ENCODE peak calls at places on chromosome X, in ten cellular contexts. One of them, this sample, is unnamed.

GRCh38 chrX:39736219-39737211 is 361.2 kb downstream of the BCOR start:
- DNase-seq in upper lobe of right lung: peak; percentile 86
- DNase-seq in HCT116: no peak
- DNase-seq in lower leg skin: peak; percentile 92
- DNase-seq in sigmoid colon: peak; percentile 96
- DNase-seq in adrenal gland: peak; percentile 93
- DNase-seq in endothelial cell of umbilical vein: peak; percentile 94
- DNase-seq in B cell: no peak
- DNase-seq in hepatocyte: no peak
- DNase-seq in CD4-positive, alpha-beta T cell: no peak
- DNase-seq in this sample: no peak

GRCh38 chrX:103624111-103624510 is 4.7 kb upstream of the TCEAL1 start:
- DNase-seq in upper lobe of right lung: no peak
- DNase-seq in HCT116: no peak
- DNase-seq in lower leg skin: peak; percentile 82
- DNase-seq in sigmoid colon: no peak
- DNase-seq in adrenal gland: peak; percentile 60
- DNase-seq in endothelial cell of umbilical vein: no peak
- DNase-seq in B cell: no peak
- DNase-seq in hepatocyte: no peak
- DNase-seq in CD4-positive, alpha-beta T cell: no peak
- DNase-seq in this sample: no peak

GRCh38 chrX:23381688-23382087 is 47.0 kb downstream of the PTCHD1 start:
- DNase-seq in upper lobe of right lung: no peak
- DNase-seq in HCT116: no peak
- DNase-seq in lower leg skin: no peak
- DNase-seq in sigmoid colon: no peak
- DNase-seq in adrenal gland: no peak
- DNase-seq in endothelial cell of umbilical vein: peak; percentile 3
- DNase-seq in B cell: no peak
- DNase-seq in hepatocyte: no peak
- DNase-seq in CD4-positive, alpha-beta T cell: no peak
- DNase-seq in this sample: no peak

GRCh38 chrX:13597928-13598327 is 28.5 kb downstream of the EGFL6 start:
- DNase-seq in upper lobe of right lung: no peak
- DNase-seq in HCT116: no peak
- DNase-seq in lower leg skin: no peak
- DNase-seq in sigmoid colon: no peak
- DNase-seq in adrenal gland: no peak
- DNase-seq in endothelial cell of umbilical vein: no peak
- DNase-seq in B cell: no peak
- DNase-seq in hepatocyte: no peak
- DNase-seq in CD4-positive, alpha-beta T cell: no peak
- DNase-seq in this sample: peak; percentile 57

GRCh38 chrX:74519870-74520269 is 94.6 kb downstream of the RLIM start:
- DNase-seq in upper lobe of right lung: no peak
- DNase-seq in HCT116: no peak
- DNase-seq in lower leg skin: peak; percentile 25
- DNase-seq in sigmoid colon: no peak
- DNase-seq in adrenal gland: peak; percentile 50
- DNase-seq in endothelial cell of umbilical vein: no peak
- DNase-seq in B cell: no peak
- DNase-seq in hepatocyte: no peak
- DNase-seq in CD4-positive, alpha-beta T cell: no peak
- DNase-seq in this sample: no peak

GRCh38 chrX:20116575-20117240 is at the start of gene MAP7D2:
- DNase-seq in upper lobe of right lung: no peak
- DNase-seq in HCT116: no peak
- DNase-seq in lower leg skin: no peak
- DNase-seq in sigmoid colon: no peak
- DNase-seq in adrenal gland: no peak
- DNase-seq in endothelial cell of umbilical vein: no peak
- DNase-seq in B cell: peak; percentile 52
- DNase-seq in hepatocyte: peak; percentile 16
- DNase-seq in CD4-positive, alpha-beta T cell: no peak
- DNase-seq in this sample: no peak

GRCh38 chrX:120840826-120841225 is 34.8 kb downstream of the CT47B1 start:
- DNase-seq in upper lobe of right lung: no peak
- DNase-seq in HCT116: no peak
- DNase-seq in lower leg skin: no peak
- DNase-seq in sigmoid colon: no peak
- DNase-seq in adrenal gland: no peak
- DNase-seq in endothelial cell of umbilical vein: peak; percentile 2
- DNase-seq in B cell: no peak
- DNase-seq in hepatocyte: no peak
- DNase-seq in CD4-positive, alpha-beta T cell: no peak
- DNase-seq in this sample: no peak

GRCh38 chrX:386768-387575 is at the start of gene PPP2R3B:
- DNase-seq in upper lobe of right lung: peak; percentile 100
- DNase-seq in HCT116: peak; percentile 91
- DNase-seq in lower leg skin: peak; percentile 100
- DNase-seq in sigmoid colon: peak; percentile 100
- DNase-seq in adrenal gland: peak; percentile 99
- DNase-seq in endothelial cell of umbilical vein: peak; percentile 99
- DNase-seq in B cell: peak; percentile 100
- DNase-seq in hepatocyte: peak; percentile 99
- DNase-seq in CD4-positive, alpha-beta T cell: peak; percentile 99
- DNase-seq in this sample: peak; percentile 97

GRCh38 chrX:74133156-74133796 is 170.7 kb upstream of the ZCCHC13 start:
- DNase-seq in upper lobe of right lung: no peak
- DNase-seq in HCT116: peak; percentile 10
- DNase-seq in lower leg skin: no peak
- DNase-seq in sigmoid colon: no peak
- DNase-seq in adrenal gland: no peak
- DNase-seq in endothelial cell of umbilical vein: peak; percentile 39
- DNase-seq in B cell: peak; percentile 50
- DNase-seq in hepatocyte: peak; percentile 86
- DNase-seq in CD4-positive, alpha-beta T cell: no peak
- DNase-seq in this sample: peak; percentile 39

GRCh38 chrX:18769364-18769763 is 61.9 kb downstream of the PPEF1 start:
- DNase-seq in upper lobe of right lung: no peak
- DNase-seq in HCT116: no peak
- DNase-seq in lower leg skin: no peak
- DNase-seq in sigmoid colon: no peak
- DNase-seq in adrenal gland: no peak
- DNase-seq in endothelial cell of umbilical vein: no peak
- DNase-seq in B cell: no peak
- DNase-seq in hepatocyte: no peak
- DNase-seq in CD4-positive, alpha-beta T cell: no peak
- DNase-seq in this sample: no peak

GRCh38 chrX:119622356-119623232 is 16.4 kb upstream of the NKRF start:
- DNase-seq in upper lobe of right lung: no peak
- DNase-seq in HCT116: no peak
- DNase-seq in lower leg skin: no peak
- DNase-seq in sigmoid colon: peak; percentile 71
- DNase-seq in adrenal gland: peak; percentile 57
- DNase-seq in endothelial cell of umbilical vein: peak; percentile 93
- DNase-seq in B cell: no peak
- DNase-seq in hepatocyte: peak; percentile 23
- DNase-seq in CD4-positive, alpha-beta T cell: no peak
- DNase-seq in this sample: no peak

GRCh38 chrX:65644621-65645287 is 22.7 kb upstream of the MSN start:
- DNase-seq in upper lobe of right lung: peak; percentile 81
- DNase-seq in HCT116: peak; percentile 39
- DNase-seq in lower leg skin: peak; percentile 96
- DNase-seq in sigmoid colon: peak; percentile 94
- DNase-seq in adrenal gland: peak; percentile 89
- DNase-seq in endothelial cell of umbilical vein: peak; percentile 90
- DNase-seq in B cell: no peak
- DNase-seq in hepatocyte: peak; percentile 47
- DNase-seq in CD4-positive, alpha-beta T cell: no peak
- DNase-seq in this sample: peak; percentile 57

DNA sequence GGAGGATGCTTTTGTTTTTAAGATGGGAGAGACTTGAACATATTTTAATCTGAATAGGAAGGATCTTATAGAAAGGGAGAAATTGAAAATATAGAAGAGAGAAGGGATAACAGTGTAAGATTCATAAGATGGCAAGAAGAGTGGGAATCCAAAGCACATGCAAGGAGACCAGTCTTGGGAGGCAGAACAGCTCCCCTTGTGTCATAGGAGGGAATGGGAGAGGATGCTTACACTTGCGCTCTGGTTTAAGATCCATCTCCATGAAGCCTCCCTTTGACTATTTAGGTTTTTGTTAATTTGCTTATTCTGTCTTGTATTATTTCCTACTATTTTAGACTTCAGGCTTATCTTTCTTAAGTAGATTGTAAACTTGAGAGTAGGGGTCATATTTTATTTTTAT is 42.7 kb downstream of the KIF4A start:
- DNase-seq in upper lobe of right lung: no peak
- DNase-seq in HCT116: no peak
- DNase-seq in lower leg skin: no peak
- DNase-seq in sigmoid colon: no peak
- DNase-seq in adrenal gland: no peak
- DNase-seq in endothelial cell of umbilical vein: no peak
- DNase-seq in B cell: no peak
- DNase-seq in hepatocyte: no peak
- DNase-seq in CD4-positive, alpha-beta T cell: no peak
- DNase-seq in this sample: no peak
- TF ChIP-seq CTCF in upper lobe of right lung: no peak
- TF ChIP-seq CTCF in HCT116: peak; percentile 41
- TF ChIP-seq CTCF in lower leg skin: no peak
- TF ChIP-seq CTCF in sigmoid colon: no peak
- TF ChIP-seq CTCF in adrenal gland: no peak
- TF ChIP-seq CTCF in endothelial cell of umbilical vein: no peak
- TF ChIP-seq CTCF in B cell: no peak
- TF ChIP-seq CTCF in hepatocyte: no peak
- TF ChIP-seq CTCF in CD4-positive, alpha-beta T cell: no peak
- TF ChIP-seq CTCF in this sample: no peak

DNA sequence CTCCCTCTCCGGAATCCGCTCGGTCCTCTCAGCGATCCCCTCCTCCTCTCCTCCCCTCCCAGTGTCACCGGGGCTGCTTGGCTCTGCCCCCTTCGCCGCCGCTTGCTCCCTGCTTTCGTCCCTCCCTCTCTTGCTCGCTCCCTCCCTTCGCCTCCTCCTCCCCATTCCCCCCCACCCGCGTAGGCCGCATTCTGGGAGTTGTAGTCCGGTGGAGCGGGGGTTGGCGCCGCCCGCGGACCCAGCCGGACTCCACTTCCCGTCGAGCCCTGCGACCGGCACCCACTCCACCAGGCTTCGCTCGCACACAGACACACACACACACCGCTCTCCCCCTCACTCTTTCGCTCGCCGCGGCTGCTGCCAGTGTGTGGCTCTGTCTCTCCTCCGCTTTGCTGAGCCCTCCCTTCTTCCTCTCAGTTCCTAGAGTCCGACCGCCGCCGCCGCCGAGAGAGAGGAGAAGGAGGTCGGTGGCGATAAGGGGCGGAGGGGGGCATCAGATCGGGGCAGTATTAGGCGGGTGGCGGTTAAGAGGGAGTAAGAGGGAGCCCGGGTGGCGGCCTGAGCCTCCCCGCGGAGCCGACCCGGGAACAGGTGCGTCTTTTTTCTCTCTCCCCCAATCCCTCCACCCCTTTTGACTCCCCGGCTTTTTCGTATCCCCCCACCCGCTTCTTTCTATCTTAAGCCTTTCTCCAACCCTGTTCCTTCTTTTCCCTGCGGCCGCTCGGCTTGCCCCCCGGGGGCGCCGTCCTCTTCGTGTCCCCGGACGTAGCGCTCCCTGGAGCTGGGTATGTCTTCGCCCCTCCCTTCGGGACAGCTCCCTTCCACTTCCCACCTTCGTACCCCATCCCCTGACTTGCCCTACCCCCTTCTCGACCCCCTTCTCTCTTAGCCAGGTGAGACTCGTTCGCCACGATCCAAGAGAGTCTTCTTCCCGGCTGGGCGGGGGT is at the start of gene BCORL1:
- DNase-seq in upper lobe of right lung: peak; percentile 94
- DNase-seq in HCT116: peak; percentile 79
- DNase-seq in lower leg skin: peak; percentile 98
- DNase-seq in sigmoid colon: peak; percentile 97
- DNase-seq in adrenal gland: peak; percentile 94
- DNase-seq in endothelial cell of umbilical vein: peak; percentile 92
- DNase-seq in B cell: peak; percentile 96
- DNase-seq in hepatocyte: peak; percentile 93
- DNase-seq in CD4-positive, alpha-beta T cell: peak; percentile 85
- DNase-seq in this sample: peak; percentile 84
- TF ChIP-seq CTCF in upper lobe of right lung: no peak
- TF ChIP-seq CTCF in HCT116: no peak
- TF ChIP-seq CTCF in lower leg skin: no peak
- TF ChIP-seq CTCF in sigmoid colon: no peak
- TF ChIP-seq CTCF in adrenal gland: no peak
- TF ChIP-seq CTCF in endothelial cell of umbilical vein: no peak
- TF ChIP-seq CTCF in B cell: no peak
- TF ChIP-seq CTCF in hepatocyte: no peak
- TF ChIP-seq CTCF in CD4-positive, alpha-beta T cell: no peak
- TF ChIP-seq CTCF in this sample: no peak

DNA sequence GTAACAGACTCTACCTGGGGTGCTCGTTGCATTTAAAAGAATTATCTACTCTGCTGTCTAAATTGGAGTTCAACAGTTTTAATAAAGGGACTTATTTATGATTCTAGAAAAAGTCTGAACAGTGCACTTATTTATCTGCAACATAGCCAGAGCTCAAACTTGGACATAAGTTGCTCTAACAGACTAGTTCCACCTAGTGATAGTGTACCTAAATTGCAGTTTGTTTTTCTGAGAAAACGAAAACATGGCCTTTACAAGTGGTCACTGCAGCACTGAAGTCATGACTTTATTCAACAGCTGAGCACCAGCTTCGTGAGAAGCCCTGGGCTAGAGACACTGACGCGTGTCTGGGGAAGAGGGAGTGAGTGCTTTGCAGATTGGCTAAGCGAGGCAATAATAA is 77.3 kb upstream of the IGSF1 start:
- DNase-seq in upper lobe of right lung: no peak
- DNase-seq in HCT116: no peak
- DNase-seq in lower leg skin: no peak
- DNase-seq in sigmoid colon: no peak
- DNase-seq in adrenal gland: no peak
- DNase-seq in endothelial cell of umbilical vein: peak; percentile 0
- DNase-seq in B cell: no peak
- DNase-seq in hepatocyte: peak; percentile 20
- DNase-seq in CD4-positive, alpha-beta T cell: no peak
- DNase-seq in this sample: no peak
- TF ChIP-seq CTCF in upper lobe of right lung: no peak
- TF ChIP-seq CTCF in HCT116: no peak
- TF ChIP-seq CTCF in lower leg skin: no peak
- TF ChIP-seq CTCF in sigmoid colon: no peak
- TF ChIP-seq CTCF in adrenal gland: no peak
- TF ChIP-seq CTCF in endothelial cell of umbilical vein: no peak
- TF ChIP-seq CTCF in B cell: no peak
- TF ChIP-seq CTCF in hepatocyte: peak; percentile 33
- TF ChIP-seq CTCF in CD4-positive, alpha-beta T cell: no peak
- TF ChIP-seq CTCF in this sample: no peak

GRCh38 chrX:40920351-40920750 is 164.9 kb upstream of the USP9X start:
- DNase-seq in upper lobe of right lung: no peak
- DNase-seq in HCT116: no peak
- DNase-seq in lower leg skin: no peak
- DNase-seq in sigmoid colon: no peak
- DNase-seq in adrenal gland: no peak
- DNase-seq in endothelial cell of umbilical vein: no peak
- DNase-seq in B cell: no peak
- DNase-seq in hepatocyte: no peak
- DNase-seq in CD4-positive, alpha-beta T cell: no peak
- DNase-seq in this sample: no peak

GRCh38 chrX:40928076-40928475 is 157.2 kb upstream of the USP9X start:
- DNase-seq in upper lobe of right lung: no peak
- DNase-seq in HCT116: no peak
- DNase-seq in lower leg skin: no peak
- DNase-seq in sigmoid colon: no peak
- DNase-seq in adrenal gland: no peak
- DNase-seq in endothelial cell of umbilical vein: no peak
- DNase-seq in B cell: no peak
- DNase-seq in hepatocyte: no peak
- DNase-seq in CD4-positive, alpha-beta T cell: no peak
- DNase-seq in this sample: no peak

GRCh38 chrX:40922307-40922706 is 162.9 kb upstream of the USP9X start:
- DNase-seq in upper lobe of right lung: no peak
- DNase-seq in HCT116: peak; percentile 56
- DNase-seq in lower leg skin: no peak
- DNase-seq in sigmoid colon: no peak
- DNase-seq in adrenal gland: no peak
- DNase-seq in endothelial cell of umbilical vein: peak; percentile 76
- DNase-seq in B cell: no peak
- DNase-seq in hepatocyte: peak; percentile 61
- DNase-seq in CD4-positive, alpha-beta T cell: no peak
- DNase-seq in this sample: no peak
- TF ChIP-seq CTCF in upper lobe of right lung: peak; percentile 19
- TF ChIP-seq CTCF in HCT116: peak; percentile 41
- TF ChIP-seq CTCF in lower leg skin: no peak
- TF ChIP-seq CTCF in sigmoid colon: no peak
- TF ChIP-seq CTCF in adrenal gland: no peak
- TF ChIP-seq CTCF in endothelial cell of umbilical vein: peak; percentile 12
- TF ChIP-seq CTCF in B cell: no peak
- TF ChIP-seq CTCF in hepatocyte: peak; percentile 31
- TF ChIP-seq CTCF in CD4-positive, alpha-beta T cell: no peak
- TF ChIP-seq CTCF in this sample: peak; percentile 30

This sample was measured in AG09319.